ENCODE peak calls at places on chromosomes 7 and 10, in ten cellular contexts. R is mesendoderm, M is colonic mucosa, A is astrocyte of the spinal cord, D is IMR-90, B is foreskin fibroblast, Q is fibroblast of pulmonary artery, K is PC-9, Y is tibial nerve, C is hepatocyte. X is an unnamed sample.

GRCh38 chr10:2282194-2282593 is 544.9 kb upstream of the ADARB2 start:
- DNase-seq in R (no peak), Q (no peak), D (no peak), C (no peak), M (no peak), B (no peak), K (no peak), A (no peak), Y (no peak), X (no peak)

GRCh38 chr7:1446611-1447032 is 12.6 kb downstream of the MICALL2 start:
- DNase-seq in D (no peak), B (no peak), K (no peak), Q (no peak), M (no peak), Y (no peak), A (no peak), R (no peak), C (no peak), X (no peak)

GRCh38 chr7:149785402-149785801 is 12.0 kb upstream of the ZNF467 start:
- DNase-seq in Y (no peak), A (no peak), D (no peak), M (no peak), K (no peak), C (no peak), Q (no peak), B (no peak), R (no peak), X (no peak)

GRCh38 chr10:13117842-13118783 is 18.1 kb downstream of the OPTN start:
- DNase-seq in C (no peak), K (no peak), R (no peak), A (no peak), Q (no peak), Y (no peak), D (no peak), B (no peak), M (no peak), X (no peak)

GRCh38 chr7:92766461-92767003 is 69.8 kb downstream of the CDK6 start:
- DNase-seq in M (no peak), K (no peak), C (peak), B (peak), D (peak), Y (no peak), A (peak), R (no peak), Q (peak), X (no peak)

GRCh38 chr10:102195301-102195870 is 30.7 kb upstream of the ELOVL3 start:
- DNase-seq in C (no peak), A (no peak), K (no peak), B (peak), Q (no peak), D (peak), M (no peak), R (no peak), Y (no peak), X (peak)

GRCh38 chr10:33025910-33026309 is 67.9 kb upstream of the ITGB1 start:
- DNase-seq in B (no peak), A (no peak), M (no peak), R (no peak), D (no peak), K (no peak), Y (no peak), C (no peak), Q (no peak), X (no peak)

GRCh38 chr7:105971867-105972266 is 8.8 kb downstream of the CDHR3 start:
- DNase-seq in M (no peak), Y (no peak), C (no peak), B (no peak), A (no peak), K (no peak), D (no peak), Q (no peak), R (no peak), X (no peak)

GRCh38 chr7:99036531-99037175 is 107.3 kb downstream of the SMURF1 start:
- DNase-seq in A (peak), C (peak), D (peak), R (peak), K (no peak), B (peak), Q (peak), M (no peak), Y (no peak), X (no peak)

GRCh38 chr10:34547283-34547682 is 267.8 kb downstream of the PARD3 start:
- DNase-seq in R (no peak), C (no peak), M (no peak), Y (no peak), A (no peak), Q (peak), D (peak), K (no peak), B (no peak), X (no peak)

GRCh38 chr7:158765020-158765419 is 60.4 kb upstream of the NCAPG2 start:
- DNase-seq in A (no peak), K (no peak), C (no peak), R (no peak), Q (no peak), M (no peak), B (no peak), D (no peak), Y (no peak), X (no peak)

GRCh38 chr7:54833021-54833467 is 74.0 kb upstream of the SEC61G start:
- DNase-seq in A (no peak), Q (no peak), Y (no peak), D (no peak), K (no peak), M (no peak), C (no peak), R (no peak), B (no peak), X (no peak)

GRCh38 chr7:116393654-116394053 is 105.9 kb upstream of the CAV2 start:
- DNase-seq in Y (no peak), A (no peak), R (no peak), Q (peak), B (no peak), D (peak), K (no peak), C (no peak), M (no peak), X (no peak)

GRCh38 chr7:27142562-27143021 is 889 bp downstream of the HOXA5 start:
- DNase-seq in K (no peak), Y (no peak), R (no peak), A (no peak), Q (no peak), M (peak), B (no peak), C (no peak), D (no peak), X (no peak)

GRCh38 chr10:4127518-4128315 is 342.7 kb upstream of the KLF6 start:
- DNase-seq in D (no peak), C (peak), K (no peak), B (peak), Q (no peak), M (peak), R (peak), A (no peak), Y (no peak), X (no peak)

GRCh38 chr7:123594813-123595241 is 6.8 kb upstream of the ASB15 start:
- DNase-seq in K (peak), Q (no peak), B (peak), D (no peak), C (peak), A (peak), Y (no peak), M (peak), R (peak), X (no peak)

GRCh38 chr7:92375013-92375412 is 72.3 kb upstream of the GATAD1 start:
- DNase-seq in M (no peak), Q (peak), A (no peak), D (peak), R (no peak), B (no peak), Y (no peak), C (no peak), K (no peak), X (no peak)

DNA sequence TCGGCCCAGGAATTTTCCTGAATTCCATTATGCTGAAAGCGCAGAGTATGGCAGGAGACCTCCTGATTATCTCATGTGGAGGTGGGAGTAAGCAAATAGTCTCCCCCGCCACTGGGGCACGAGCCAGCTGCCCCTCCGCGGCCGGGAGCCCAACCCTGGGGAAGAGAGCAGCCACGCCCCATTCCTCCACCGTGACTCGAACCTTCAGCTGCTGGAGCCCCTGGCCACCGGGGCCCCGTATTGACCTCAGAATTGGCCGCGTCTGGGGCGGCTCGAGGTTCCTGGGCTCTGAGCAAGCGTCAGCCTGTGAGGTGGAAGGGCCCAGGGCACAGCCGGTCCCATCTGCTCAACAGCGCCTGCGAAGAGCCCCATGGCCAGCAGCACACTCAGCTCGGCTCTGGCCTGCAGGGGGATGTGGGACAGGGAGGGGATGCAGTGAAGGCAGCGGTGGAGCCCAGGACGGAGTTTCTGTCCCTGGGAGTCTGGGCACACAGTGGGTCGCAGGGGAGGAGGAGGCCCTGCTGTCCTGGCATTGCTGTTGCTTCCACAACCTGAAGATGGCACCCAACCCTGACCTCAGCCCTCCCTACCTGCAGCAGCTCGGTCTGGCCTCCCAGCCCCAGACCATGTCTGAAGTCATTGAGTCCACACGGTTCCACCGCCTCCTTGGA is 97.8 kb downstream of the CHST15 start:
- DNase-seq in K (peak), C (peak), A (peak), B (peak), Q (peak), M (peak), Y (no peak), D (peak), R (peak), X (peak)
- H3K4me3 ChIP-seq in K (peak), C (no peak), A (peak), B (no peak), Q (no peak), M (peak), Y (no peak), D (no peak), R (no peak), X (no peak)

GRCh38 chr7:121578669-121579068 is 182.6 kb upstream of the FAM3C start:
- DNase-seq in R (no peak), Q (no peak), A (no peak), K (no peak), M (no peak), Y (no peak), D (no peak), B (no peak), C (no peak), X (no peak)
- H3K4me3 ChIP-seq in R (no peak), Q (no peak), A (no peak), K (no peak), M (no peak), Y (no peak), D (no peak), B (no peak), C (no peak), X (no peak)

DNA sequence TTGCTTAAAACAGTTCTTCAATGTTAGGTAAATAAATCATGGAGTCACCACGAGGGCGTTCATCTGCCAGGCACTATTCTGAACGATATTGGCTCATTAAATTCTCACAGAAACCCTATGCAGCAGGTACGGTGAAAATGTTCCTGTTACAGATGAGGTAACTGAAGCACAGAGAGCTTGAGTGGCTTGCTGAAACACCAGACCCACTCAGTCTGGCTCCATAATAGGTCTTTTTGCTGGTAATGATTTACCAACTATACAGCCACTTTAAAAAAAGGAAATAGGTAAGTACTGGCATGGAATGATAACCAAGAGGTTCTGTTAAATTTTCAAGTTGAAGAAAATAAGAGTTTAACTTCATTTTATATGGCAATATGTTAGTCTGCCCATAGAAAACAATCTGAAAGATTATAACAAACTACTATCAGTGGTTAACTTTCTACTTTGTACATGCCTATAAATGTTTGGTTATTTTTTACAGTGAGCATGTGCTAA is 1.3 kb upstream of the TM9SF3 start:
- DNase-seq in Y (no peak), D (no peak), M (no peak), C (no peak), R (no peak), A (no peak), Q (no peak), K (no peak), B (no peak), X (no peak)
- H3K4me3 ChIP-seq in Y (peak), D (peak), M (peak), C (no peak), R (no peak), A (no peak), Q (no peak), K (peak), B (peak), X (peak)

GRCh38 chr7:44982535-44982923 is 3.7 kb upstream of the MYO1G start:
- DNase-seq in B (no peak), A (no peak), C (no peak), Q (no peak), M (no peak), D (no peak), R (no peak), Y (no peak), K (no peak), X (no peak)

GRCh38 chr7:44982970-44983369 is 4.2 kb upstream of the MYO1G start:
- DNase-seq in Q (no peak), M (no peak), D (no peak), C (no peak), Y (no peak), B (no peak), K (no peak), A (no peak), R (no peak), X (no peak)

GRCh38 chr7:44984478-44984758 is 5.6 kb upstream of the MYO1G start:
- DNase-seq in M (no peak), Y (no peak), D (no peak), K (no peak), C (no peak), A (no peak), B (no peak), R (no peak), Q (no peak), X (no peak)

GRCh38 chr7:44985033-44985695 is 6.3 kb upstream of the MYO1G start:
- DNase-seq in C (no peak), A (no peak), R (no peak), Q (no peak), M (no peak), D (no peak), Y (no peak), B (no peak), K (no peak), X (no peak)

GRCh38 chr7:44983742-44984477 is 5.1 kb upstream of the MYO1G start:
- DNase-seq in K (no peak), Q (no peak), Y (no peak), M (no peak), D (no peak), A (no peak), R (no peak), B (no peak), C (no peak), X (no peak)
- H3K4me3 ChIP-seq in K (peak), Q (no peak), Y (no peak), M (no peak), D (no peak), A (no peak), R (no peak), B (no peak), C (no peak), X (peak)

GRCh38 chr10:72090326-72090725 is 2.0 kb upstream of the SPOCK2 start:
- DNase-seq in A (no peak), K (no peak), C (no peak), M (no peak), D (no peak), Q (no peak), Y (no peak), B (no peak), R (no peak), X (no peak)
- H3K4me3 ChIP-seq in A (no peak), K (no peak), C (no peak), M (no peak), D (no peak), Q (no peak), Y (no peak), B (no peak), R (no peak), X (no peak)

GRCh38 chr10:70343712-70344111 is 38.7 kb downstream of the LRRC20 start:
- DNase-seq in B (peak), D (no peak), K (no peak), Y (no peak), M (no peak), A (no peak), C (no peak), R (no peak), Q (no peak), X (no peak)
- H3K4me3 ChIP-seq in B (no peak), D (no peak), K (no peak), Y (no peak), M (no peak), A (no peak), C (no peak), R (no peak), Q (no peak), X (no peak)

DNA sequence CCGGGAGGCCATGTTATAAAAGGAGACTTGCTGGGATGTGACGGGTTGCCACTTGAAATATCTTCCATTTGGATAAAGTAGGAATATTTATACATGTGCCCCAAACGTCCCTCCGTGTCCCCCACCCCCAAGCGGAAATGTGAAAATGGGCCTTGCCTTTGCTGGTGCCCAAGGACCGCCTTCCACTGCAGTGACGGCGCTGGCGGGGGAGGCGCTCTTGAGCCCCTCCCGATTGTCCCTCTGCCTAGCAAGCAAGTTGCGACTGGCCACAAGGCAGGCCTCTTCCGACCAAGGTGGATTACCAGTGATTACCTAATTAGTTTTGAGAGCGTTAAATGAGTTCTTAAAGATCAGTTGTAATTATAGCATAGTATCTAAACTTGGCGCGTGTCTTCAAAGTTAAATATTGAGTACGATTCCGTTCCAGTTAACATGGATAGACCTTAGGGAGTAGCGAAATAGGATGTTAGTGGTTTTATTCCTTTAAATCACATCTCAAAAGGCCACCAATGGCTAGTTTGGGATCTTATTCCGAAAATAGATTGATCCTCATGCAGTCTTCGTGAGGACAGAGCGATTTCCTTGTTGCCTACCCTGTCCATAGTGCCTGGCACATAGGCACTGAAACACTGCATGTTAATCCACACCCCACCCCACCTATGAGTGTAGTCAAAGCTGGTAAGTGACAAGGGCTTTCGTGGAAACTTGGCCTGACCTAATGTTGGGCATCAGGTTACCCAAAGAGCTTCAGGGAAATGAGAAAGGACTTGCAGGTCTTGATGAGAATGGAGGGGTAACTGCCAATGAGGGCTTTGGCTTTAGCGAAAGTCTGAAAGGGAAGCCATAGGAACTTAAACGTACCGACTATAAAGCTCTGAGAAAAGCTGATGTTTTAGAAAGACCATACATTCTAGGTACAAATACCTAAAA is 1.1 kb downstream of the PPIA start:
- DNase-seq in R (peak), K (peak), Q (peak), A (peak), M (peak), Y (peak), B (peak), D (peak), C (peak), X (peak)
- H3K4me3 ChIP-seq in R (peak), K (peak), Q (peak), A (peak), M (peak), Y (peak), B (peak), D (peak), C (peak), X (peak)